ENCODE peak calls at places on chromosomes 6 and 20, in five cellular contexts. One of them, this sample, is unnamed.

GRCh38 chr6:56551409-56552120 is 91.1 kb downstream of the DST start:
- DNase-seq in mucosa of descending colon: no peak
- DNase-seq in pancreas: no peak
- DNase-seq in ovary: no peak
- DNase-seq in right atrium auricular region: no peak
- DNase-seq in this sample: no peak

GRCh38 chr6:156886409-156886808 is 109.2 kb downstream of the ARID1B start:
- DNase-seq in mucosa of descending colon: no peak
- DNase-seq in pancreas: no peak
- DNase-seq in ovary: no peak
- DNase-seq in right atrium auricular region: no peak
- DNase-seq in this sample: no peak

GRCh38 chr6:136317023-136317649 is 27.5 kb upstream of the BCLAF1 start:
- DNase-seq in mucosa of descending colon: no peak
- DNase-seq in pancreas: no peak
- DNase-seq in ovary: no peak
- DNase-seq in right atrium auricular region: no peak
- DNase-seq in this sample: peak; percentile 71

GRCh38 chr6:51613558-51613957 is 473.9 kb downstream of the PKHD1 start:
- DNase-seq in mucosa of descending colon: no peak
- DNase-seq in pancreas: no peak
- DNase-seq in ovary: no peak
- DNase-seq in right atrium auricular region: no peak
- DNase-seq in this sample: no peak

GRCh38 chr6:10418862-10419748 is 4.2 kb upstream of the TFAP2A start:
- DNase-seq in mucosa of descending colon: peak; percentile 60
- DNase-seq in pancreas: no peak
- DNase-seq in ovary: no peak
- DNase-seq in right atrium auricular region: no peak
- DNase-seq in this sample: peak; percentile 17

GRCh38 chr6:48881551-48881950 is 581.5 kb downstream of the MMUT start:
- DNase-seq in mucosa of descending colon: no peak
- DNase-seq in pancreas: no peak
- DNase-seq in ovary: no peak
- DNase-seq in right atrium auricular region: no peak
- DNase-seq in this sample: no peak

GRCh38 chr20:7911586-7912330 is 28.5 kb downstream of the HAO1 start:
- DNase-seq in mucosa of descending colon: no peak
- DNase-seq in pancreas: no peak
- DNase-seq in ovary: no peak
- DNase-seq in right atrium auricular region: no peak
- DNase-seq in this sample: no peak

GRCh38 chr6:169312658-169313346 is 59.2 kb upstream of the THBS2 start:
- DNase-seq in mucosa of descending colon: no peak
- DNase-seq in pancreas: no peak
- DNase-seq in ovary: peak; percentile 50
- DNase-seq in right atrium auricular region: no peak
- DNase-seq in this sample: no peak

GRCh38 chr20:8225658-8226057 is 93.6 kb downstream of the PLCB1 start:
- DNase-seq in mucosa of descending colon: no peak
- DNase-seq in pancreas: no peak
- DNase-seq in ovary: no peak
- DNase-seq in right atrium auricular region: no peak
- DNase-seq in this sample: no peak

GRCh38 chr6:11233936-11234573 is 1.6 kb upstream of the NEDD9 start:
- DNase-seq in mucosa of descending colon: no peak
- DNase-seq in pancreas: no peak
- DNase-seq in ovary: no peak
- DNase-seq in right atrium auricular region: no peak
- DNase-seq in this sample: no peak

GRCh38 chr20:8532169-8532568 is 400.1 kb downstream of the PLCB1 start:
- DNase-seq in mucosa of descending colon: no peak
- DNase-seq in pancreas: no peak
- DNase-seq in ovary: no peak
- DNase-seq in right atrium auricular region: no peak
- DNase-seq in this sample: no peak

GRCh38 chr6:125245523-125246264 is 56.1 kb downstream of the HDDC2 start:
- DNase-seq in mucosa of descending colon: peak; percentile 53
- DNase-seq in pancreas: no peak
- DNase-seq in ovary: no peak
- DNase-seq in right atrium auricular region: no peak
- DNase-seq in this sample: no peak

GRCh38 chr6:38058022-38058421 is 238.5 kb downstream of the ZFAND3 start:
- DNase-seq in mucosa of descending colon: no peak
- DNase-seq in pancreas: no peak
- DNase-seq in ovary: no peak
- DNase-seq in right atrium auricular region: no peak
- DNase-seq in this sample: no peak

GRCh38 chr6:125432968-125433367 is 131.2 kb upstream of the HDDC2 start:
- DNase-seq in mucosa of descending colon: no peak
- DNase-seq in pancreas: no peak
- DNase-seq in ovary: no peak
- DNase-seq in right atrium auricular region: no peak
- DNase-seq in this sample: no peak

GRCh38 chr20:1631309-1632227 is 11.8 kb upstream of the SIRPB1 start:
- DNase-seq in mucosa of descending colon: no peak
- DNase-seq in pancreas: no peak
- DNase-seq in ovary: no peak
- DNase-seq in right atrium auricular region: no peak
- DNase-seq in this sample: no peak

GRCh38 chr6:51927450-51927849 is 160.0 kb downstream of the PKHD1 start:
- DNase-seq in mucosa of descending colon: no peak
- DNase-seq in pancreas: no peak
- DNase-seq in ovary: no peak
- DNase-seq in right atrium auricular region: no peak
- DNase-seq in this sample: no peak

GRCh38 chr6:158573542-158573931 is 13.6 kb downstream of the TMEM181 start:
- DNase-seq in mucosa of descending colon: no peak
- DNase-seq in pancreas: no peak
- DNase-seq in ovary: no peak
- DNase-seq in right atrium auricular region: no peak
- DNase-seq in this sample: no peak

GRCh38 chr20:25077610-25078169 is 4.3 kb downstream of the VSX1 start:
- DNase-seq in mucosa of descending colon: no peak
- DNase-seq in pancreas: no peak
- DNase-seq in ovary: peak; percentile 66
- DNase-seq in right atrium auricular region: peak; percentile 60
- DNase-seq in this sample: no peak

GRCh38 chr6:41040101-41040910 is 1.3 kb upstream of the UNC5CL start:
- DNase-seq in mucosa of descending colon: peak; percentile 76
- DNase-seq in pancreas: no peak
- DNase-seq in ovary: no peak
- DNase-seq in right atrium auricular region: no peak
- DNase-seq in this sample: peak; percentile 90

GRCh38 chr6:161374971-161375873 is 101.4 kb upstream of the AGPAT4 start:
- DNase-seq in mucosa of descending colon: peak; percentile 83
- DNase-seq in pancreas: no peak
- DNase-seq in ovary: peak; percentile 45
- DNase-seq in right atrium auricular region: peak; percentile 78
- DNase-seq in this sample: no peak

GRCh38 chr6:6556162-6556737 is 32.3 kb upstream of the LY86 start:
- DNase-seq in mucosa of descending colon: no peak
- DNase-seq in pancreas: no peak
- DNase-seq in ovary: no peak
- DNase-seq in right atrium auricular region: no peak
- DNase-seq in this sample: no peak

GRCh38 chr6:135072753-135073152 is 18.1 kb upstream of the HBS1L start:
- DNase-seq in mucosa of descending colon: no peak
- DNase-seq in pancreas: no peak
- DNase-seq in ovary: no peak
- DNase-seq in right atrium auricular region: no peak
- DNase-seq in this sample: no peak

GRCh38 chr6:119207973-119208725 is 129.7 kb upstream of the FAM184A start:
- DNase-seq in mucosa of descending colon: no peak
- DNase-seq in pancreas: no peak
- DNase-seq in ovary: no peak
- DNase-seq in right atrium auricular region: no peak
- DNase-seq in this sample: no peak

GRCh38 chr20:5090191-5090590 is 29.6 kb downstream of the PCNA start:
- DNase-seq in mucosa of descending colon: no peak
- DNase-seq in pancreas: no peak
- DNase-seq in ovary: no peak
- DNase-seq in right atrium auricular region: no peak
- DNase-seq in this sample: no peak

GRCh38 chr6:124073820-124074587 is 270.3 kb downstream of the NKAIN2 start:
- DNase-seq in mucosa of descending colon: no peak
- DNase-seq in pancreas: no peak
- DNase-seq in ovary: no peak
- DNase-seq in right atrium auricular region: no peak
- DNase-seq in this sample: no peak

GRCh38 chr6:138175596-138175995 is 13.9 kb downstream of the ARFGEF3 start:
- DNase-seq in mucosa of descending colon: no peak
- DNase-seq in pancreas: no peak
- DNase-seq in ovary: no peak
- DNase-seq in right atrium auricular region: no peak
- DNase-seq in this sample: no peak

GRCh38 chr6:105509506-105510331 is 106.8 kb upstream of the PREP start:
- DNase-seq in mucosa of descending colon: no peak
- DNase-seq in pancreas: no peak
- DNase-seq in ovary: peak; percentile 52
- DNase-seq in right atrium auricular region: no peak
- DNase-seq in this sample: peak; percentile 36

GRCh38 chr20:23870461-23870860 is 9.1 kb downstream of the CST5 start:
- DNase-seq in mucosa of descending colon: no peak
- DNase-seq in pancreas: no peak
- DNase-seq in ovary: no peak
- DNase-seq in right atrium auricular region: no peak
- DNase-seq in this sample: no peak

DNA sequence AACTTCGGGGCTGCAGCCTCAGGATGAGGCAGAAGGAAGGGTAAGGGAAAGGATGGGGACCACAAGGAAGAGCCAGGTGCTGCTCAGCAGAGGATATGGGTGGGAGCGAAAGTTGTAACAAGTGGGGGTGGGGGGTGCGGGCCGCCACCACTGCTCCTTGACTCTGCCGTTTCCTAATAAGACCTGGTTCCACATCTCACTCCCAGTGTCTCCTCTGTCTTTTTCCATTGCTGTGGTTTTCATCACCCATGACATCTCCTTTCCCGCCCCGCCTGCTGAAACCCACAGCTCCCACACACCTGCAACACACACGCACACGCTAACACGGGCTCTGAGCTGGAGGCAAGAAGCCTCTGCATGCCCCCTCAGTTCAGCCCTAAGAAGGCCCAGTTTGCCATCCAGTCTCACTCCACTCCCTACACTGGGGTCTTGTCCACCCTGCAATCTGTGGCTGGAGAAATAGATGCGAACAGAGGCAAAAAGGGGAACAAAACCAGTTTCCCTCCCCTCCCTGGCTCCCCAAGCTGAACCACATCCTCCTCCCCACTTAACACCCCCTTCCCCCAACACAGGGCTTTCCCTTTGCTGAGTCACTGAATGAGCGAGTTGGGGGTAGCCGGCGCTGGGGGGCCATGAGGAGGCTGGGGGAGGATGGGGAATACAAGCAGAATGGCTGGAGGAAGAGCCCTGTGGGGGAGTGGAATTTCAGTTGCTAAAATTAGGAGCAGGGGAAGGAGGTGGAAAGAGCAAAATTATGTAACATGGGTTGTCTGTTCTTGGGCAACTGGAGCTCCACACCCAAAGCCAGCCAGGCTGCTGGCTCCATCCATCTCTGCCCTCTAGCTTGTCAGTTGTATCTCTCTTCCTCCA is 11.5 kb downstream of the NFKBIL1 start:
- DNase-seq in mucosa of descending colon: no peak
- DNase-seq in pancreas: no peak
- DNase-seq in ovary: no peak
- DNase-seq in right atrium auricular region: no peak
- DNase-seq in this sample: no peak
- H3K4me1 ChIP-seq in mucosa of descending colon: peaks cover 3% of the 10 kb centered on the region
- H3K4me1 ChIP-seq in pancreas: no peaks in the 10 kb centered on the region
- H3K4me1 ChIP-seq in ovary: no peaks in the 10 kb centered on the region
- H3K4me1 ChIP-seq in right atrium auricular region: no peaks in the 10 kb centered on the region
- H3K4me1 ChIP-seq in this sample: peaks cover 4% of the 10 kb centered on the region

GRCh38 chr6:16399198-16399597 is 160.8 kb downstream of the GMPR start:
- DNase-seq in mucosa of descending colon: no peak
- DNase-seq in pancreas: no peak
- DNase-seq in ovary: no peak
- DNase-seq in right atrium auricular region: no peak
- DNase-seq in this sample: no peak
- H3K4me3 ChIP-seq in mucosa of descending colon: no peak overlapping the region
- H3K4me3 ChIP-seq in pancreas: no peak overlapping the region
- H3K4me3 ChIP-seq in ovary: no peak overlapping the region
- H3K4me3 ChIP-seq in right atrium auricular region: no peak overlapping the region
- H3K4me3 ChIP-seq in this sample: no peak overlapping the region

DNA sequence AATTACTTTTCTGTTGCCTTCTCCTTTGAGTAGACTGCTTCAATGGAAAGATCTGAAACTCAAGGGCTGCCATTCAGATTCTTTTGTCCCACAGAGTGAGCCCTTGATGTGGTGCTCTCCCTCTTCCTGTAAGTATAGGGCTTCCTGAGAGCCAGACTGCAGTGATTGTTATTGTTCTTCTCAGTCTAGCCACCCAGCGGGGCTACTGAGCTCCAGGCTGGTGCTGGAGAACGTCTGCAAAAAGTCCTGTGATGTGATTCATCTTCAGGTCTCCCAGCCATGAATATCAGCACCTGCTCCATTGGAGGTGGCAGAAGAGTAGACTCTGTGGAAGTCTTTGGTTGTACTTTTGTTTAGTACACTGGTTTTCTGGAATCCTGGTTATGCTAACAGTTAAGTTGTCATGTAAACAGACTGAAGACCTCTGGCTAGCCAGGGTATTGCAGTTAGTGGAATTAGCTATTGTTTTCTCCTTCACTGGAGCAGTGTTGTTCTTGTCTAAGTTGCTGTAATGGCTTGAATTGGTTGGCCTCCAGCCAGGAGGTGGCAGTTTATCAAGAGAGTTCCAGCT is 240.9 kb downstream of the COL12A1 start:
- DNase-seq in mucosa of descending colon: no peak
- DNase-seq in pancreas: no peak
- DNase-seq in ovary: no peak
- DNase-seq in right atrium auricular region: no peak
- DNase-seq in this sample: no peak
- TF ChIP-seq CTCF in mucosa of descending colon: no peak
- TF ChIP-seq CTCF in pancreas: no peak
- TF ChIP-seq CTCF in ovary: no peak
- TF ChIP-seq CTCF in right atrium auricular region: no peak
- TF ChIP-seq CTCF in this sample: no peak

GRCh38 chr20:51430198-51430950 is 112.1 kb downstream of the NFATC2 start:
- DNase-seq in mucosa of descending colon: no peak
- DNase-seq in pancreas: no peak
- DNase-seq in ovary: no peak
- DNase-seq in right atrium auricular region: no peak
- DNase-seq in this sample: no peak
- H3K4me1 ChIP-seq in mucosa of descending colon: no peaks in the 10 kb centered on the region
- H3K4me1 ChIP-seq in pancreas: no peaks in the 10 kb centered on the region
- H3K4me1 ChIP-seq in ovary: peaks cover 9% of the 10 kb centered on the region
- H3K4me1 ChIP-seq in right atrium auricular region: no peaks in the 10 kb centered on the region
- H3K4me1 ChIP-seq in this sample: peaks cover 41% of the 10 kb centered on the region

This sample was measured in Caco-2.